ENCODE peak calls at places on chromosomes 3 and 15, in six cellular contexts. A is sigmoid colon; L is omental fat pad; V is CD4-positive, alpha-beta T cell; J is fibroblast of the aortic adventitia; N is endothelial cell. D is an unnamed sample.

GRCh38 chr15:29885183-29885582 is 62.9 kb upstream of the TJP1 start:
- DNase-seq in J (no peak), A (no peak), L (no peak), N (no peak), V (no peak), D (no peak)

GRCh38 chr15:95590533-95591044 is 739.9 kb upstream of the NR2F2 start:
- DNase-seq in A (no peak), N (no peak), L (no peak), V (no peak), J (peak; percentile 80), D (no peak)

GRCh38 chr15:100943074-100943473 is 23.9 kb downstream of the LRRK1 start:
- DNase-seq in J (peak; percentile 42), V (no peak), L (no peak), A (no peak), N (no peak), D (no peak)

GRCh38 chr3:194203482-194204035 is 67.6 kb downstream of the HES1 start:
- DNase-seq in V (no peak), J (no peak), N (no peak), L (no peak), A (no peak), D (no peak)

GRCh38 chr15:22904736-22905135 is 66.3 kb downstream of the NIPA2 start:
- DNase-seq in A (no peak), V (no peak), L (no peak), J (no peak), N (no peak), D (no peak)

GRCh38 chr15:98599911-98600685 is 48.2 kb upstream of the IGF1R start:
- DNase-seq in A (no peak), L (peak; percentile 48), N (no peak), J (peak; percentile 76), V (peak; percentile 10), D (no peak)

GRCh38 chr15:29410342-29410741 is 140.7 kb upstream of the NSMCE3 start:
- DNase-seq in N (no peak), A (no peak), V (no peak), J (no peak), L (no peak), D (no peak)

GRCh38 chr3:15542641-15543040 is 21.1 kb upstream of the COLQ start:
- DNase-seq in J (peak; percentile 17), A (no peak), N (no peak), L (no peak), V (no peak), D (no peak)

GRCh38 chr3:41682996-41683395 is 278.9 kb downstream of the ULK4 start:
- DNase-seq in J (peak; percentile 51), V (no peak), N (no peak), A (no peak), L (no peak), D (no peak)

GRCh38 chr3:111758642-111759041 is 100.4 kb upstream of the PHLDB2 start:
- DNase-seq in L (no peak), V (no peak), N (no peak), J (peak; percentile 44), A (no peak), D (no peak)

GRCh38 chr15:57427367-57427821 is 51.1 kb downstream of the CGNL1 start:
- DNase-seq in J (peak; percentile 72), A (no peak), V (no peak), L (no peak), N (no peak), D (no peak)

GRCh38 chr3:72836923-72837322 is 11.3 kb downstream of the SHQ1 start:
- DNase-seq in L (no peak), V (no peak), A (peak; percentile 91), N (no peak), J (peak; percentile 31), D (no peak)

GRCh38 chr3:72379500-72380187 is 468.6 kb downstream of the SHQ1 start:
- DNase-seq in V (no peak), N (no peak), J (peak; percentile 56), L (no peak), A (no peak), D (no peak)

GRCh38 chr15:96595951-96596350 is 265.5 kb downstream of the NR2F2 start:
- DNase-seq in L (no peak), A (no peak), V (no peak), N (no peak), J (no peak), D (no peak)

GRCh38 chr3:126478581-126479310 is 3.1 kb upstream of the ZXDC start:
- DNase-seq in V (no peak), A (no peak), N (no peak), J (no peak), L (no peak), D (no peak)

GRCh38 chr3:111917300-111917699 is 58.2 kb downstream of the PHLDB2 start:
- DNase-seq in J (peak; percentile 55), V (no peak), N (no peak), L (no peak), A (no peak), D (no peak)

GRCh38 chr15:29570121-29570930 is 251.9 kb downstream of the TJP1 start:
- DNase-seq in J (peak; percentile 2), A (no peak), N (peak; percentile 27), L (no peak), V (no peak), D (no peak)

DNA sequence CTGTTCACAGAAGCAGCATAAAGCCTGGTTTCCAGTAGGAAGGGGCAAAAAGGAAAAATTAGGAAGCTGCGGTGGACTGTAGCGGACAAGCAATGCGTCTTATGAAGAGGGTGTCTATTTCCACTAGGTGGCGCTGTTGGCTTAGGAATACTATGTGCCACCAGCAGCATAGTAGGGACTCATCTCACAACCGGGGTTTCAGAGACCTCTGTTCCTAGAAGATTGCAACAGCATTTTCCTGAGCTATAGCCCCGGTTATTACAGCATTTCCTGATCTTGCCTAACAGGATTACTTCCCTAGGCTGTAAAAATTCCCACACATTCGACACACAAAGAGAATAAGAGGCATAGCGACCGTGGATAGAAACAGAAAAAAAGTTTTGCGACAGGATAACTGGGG is 683.0 kb downstream of the TBL1XR1 start:
- DNase-seq in J (peak; percentile 57), V (no peak), N (peak; percentile 56), A (no peak), L (no peak), D (no peak)
- TF ChIP-seq CTCF in J (peak; percentile 47), V (no peak), N (peak; percentile 72), A (peak; percentile 77), L (no peak), D (peak; percentile 24)

GRCh38 chr15:48862705-48863104 is 15.2 kb upstream of the EID1 start:
- DNase-seq in V (no peak), A (no peak), J (no peak), L (no peak), N (no peak), D (no peak)

GRCh38 chr15:48858401-48858800 is 19.5 kb upstream of the EID1 start:
- DNase-seq in A (no peak), L (no peak), V (no peak), J (peak; percentile 35), N (no peak), D (no peak)

GRCh38 chr15:48859426-48859825 is 18.5 kb upstream of the EID1 start:
- DNase-seq in N (no peak), A (no peak), J (no peak), L (no peak), V (no peak), D (no peak)

GRCh38 chr15:48865387-48866079 is 12.4 kb upstream of the EID1 start:
- DNase-seq in J (peak; percentile 88), N (no peak), L (no peak), A (no peak), V (no peak), D (no peak)

DNA sequence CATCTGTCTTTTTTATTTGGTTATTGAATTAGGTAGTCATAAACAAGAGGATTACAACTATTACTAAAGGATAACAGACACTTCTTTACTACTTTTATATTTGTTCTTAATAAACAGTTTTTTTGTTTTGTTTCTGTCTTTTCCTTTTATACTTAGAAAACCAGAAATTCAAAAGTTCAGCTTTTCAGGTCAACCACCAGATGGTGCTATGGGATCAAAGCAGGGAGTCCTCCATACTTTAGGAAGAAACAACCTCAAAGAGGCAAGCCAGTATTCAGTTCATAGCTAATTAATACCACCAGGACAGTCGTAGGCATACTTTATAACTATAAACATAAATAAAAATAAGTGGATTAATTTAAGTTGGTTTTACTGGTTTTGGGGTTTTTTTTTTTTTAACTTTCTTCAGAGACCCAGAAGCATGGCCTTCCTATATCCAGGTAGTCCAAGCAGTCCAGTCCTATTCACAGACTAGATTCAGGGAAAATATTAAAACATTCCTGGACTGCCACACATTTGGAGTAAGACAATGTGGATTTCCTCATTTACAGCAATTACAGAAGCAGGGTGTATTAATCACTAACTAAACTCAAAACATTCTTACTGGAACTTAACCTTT is 16.0 kb upstream of the EID1 start:
- DNase-seq in N (peak; percentile 54), A (no peak), J (peak; percentile 88), V (peak; percentile 28), L (no peak), D (peak; percentile 33)
- TF ChIP-seq CTCF in N (peak; percentile 78), A (peak; percentile 76), J (peak; percentile 85), V (peak; percentile 87), L (peak; percentile 73), D (peak; percentile 86)

GRCh38 chr15:87998658-87999057 is 257.9 kb downstream of the NTRK3 start:
- DNase-seq in L (no peak), N (no peak), V (no peak), A (no peak), J (no peak), D (no peak)

GRCh38 chr15:88006146-88006545 is 250.4 kb downstream of the NTRK3 start:
- DNase-seq in A (no peak), V (no peak), J (no peak), N (no peak), L (no peak), D (no peak)

GRCh38 chr15:88002721-88003120 is 253.8 kb downstream of the NTRK3 start:
- DNase-seq in J (no peak), L (no peak), N (no peak), A (no peak), V (no peak), D (no peak)

GRCh38 chr15:88004379-88004778 is 252.2 kb downstream of the NTRK3 start:
- DNase-seq in V (no peak), A (no peak), N (no peak), J (no peak), L (no peak), D (no peak)

DNA sequence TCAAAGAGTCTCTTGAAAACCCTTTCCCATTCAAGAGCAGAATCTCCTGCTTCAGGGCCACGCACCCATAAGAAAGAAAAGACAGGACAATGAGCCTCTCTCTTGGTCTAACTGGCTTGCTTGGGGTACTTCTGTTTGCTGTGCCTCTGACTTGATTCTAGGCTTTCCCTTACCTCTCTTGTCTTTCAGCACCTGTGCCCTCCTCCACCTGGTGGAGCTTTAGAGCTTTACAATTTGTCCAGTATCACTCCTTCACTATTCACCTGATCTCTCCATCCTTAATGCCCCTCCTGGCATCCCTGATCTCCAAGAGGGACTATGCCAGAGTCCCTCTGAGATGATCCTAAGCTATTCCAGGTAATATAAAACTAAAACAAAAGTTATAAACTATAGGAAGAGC is 252.6 kb downstream of the NTRK3 start:
- DNase-seq in N (no peak), A (no peak), J (no peak), L (no peak), V (no peak), D (no peak)
- TF ChIP-seq CTCF in N (no peak), A (no peak), J (no peak), L (no peak), V (no peak), D (no peak)

DNA sequence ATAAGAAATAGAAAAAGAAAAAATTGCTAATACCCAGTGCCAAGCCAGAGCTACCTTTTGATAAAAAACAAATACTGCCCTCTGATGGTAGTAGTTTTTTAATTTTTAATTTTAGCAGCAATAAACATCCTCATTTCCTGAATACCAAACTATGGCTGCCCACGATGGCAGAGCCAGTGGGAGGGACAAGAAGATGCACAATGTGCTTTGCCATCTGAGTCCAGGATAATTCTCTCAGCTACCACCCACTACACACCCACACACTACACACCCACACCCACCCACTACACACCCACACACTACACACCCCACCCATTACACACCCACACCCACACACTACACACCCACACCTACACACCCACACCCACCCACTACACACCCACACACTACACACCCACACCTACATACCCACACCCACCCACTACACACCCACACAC is 17.8 kb downstream of the CEP19 start:
- DNase-seq in A (no peak), V (no peak), N (no peak), L (no peak), J (peak; percentile 35), D (no peak)
- TF ChIP-seq CTCF in A (no peak), V (peak; percentile 28), N (no peak), L (no peak), J (no peak), D (peak; percentile 5)

D was measured in retinal pigment epithelial cell.